ENCODE peak calls at places on chromosomes 16 and 17, in four cellular contexts. Q, G, R and Y are unnamed samples. For H3K4me1, the result is how much of the 10 kb centered on the place peaks cover.

GRCh38 chr16:87956169-87956770 is 5.0 kb downstream of the BANP start:
- DNase-seq in G (peak), Q (no peak), R (no peak), Y (peak)

GRCh38 chr17:50062323-50063243 is 6.7 kb downstream of the ITGA3 start:
- DNase-seq in R (no peak), Q (no peak), G (no peak), Y (peak)

GRCh38 chr16:74052006-74052405 is 244.6 kb upstream of the PSMD7 start:
- DNase-seq in G (no peak), Q (no peak), R (no peak), Y (no peak)

GRCh38 chr17:9202572-9202971 is 181.3 kb downstream of the NTN1 start:
- DNase-seq in G (no peak), Q (no peak), R (no peak), Y (no peak)

GRCh38 chr17:27495460-27495859 is 39.2 kb downstream of the KSR1 start:
- DNase-seq in Q (no peak), R (no peak), G (no peak), Y (no peak)

GRCh38 chr17:3656755-3657587 is 11.4 kb downstream of the TAX1BP3 start:
- DNase-seq in G (no peak), R (no peak), Q (peak), Y (no peak)

GRCh38 chr16:50812046-50812445 is 70.2 kb downstream of the CYLD start:
- DNase-seq in G (no peak), Q (no peak), R (no peak), Y (no peak)

GRCh38 chr17:50856431-50856830 is 9.7 kb downstream of the TOB1 start:
- DNase-seq in Q (no peak), G (no peak), R (no peak), Y (no peak)

GRCh38 chr17:75638893-75639292 is 5.7 kb downstream of the SMIM5 start:
- DNase-seq in Q (no peak), G (no peak), R (no peak), Y (no peak)

GRCh38 chr16:69412287-69412686 is 12.1 kb upstream of the CYB5B start:
- DNase-seq in R (no peak), G (no peak), Q (no peak), Y (peak)

GRCh38 chr16:82082097-82082496 is 47.0 kb downstream of the HSD17B2 start:
- DNase-seq in G (no peak), R (no peak), Q (no peak), Y (no peak)

GRCh38 chr17:59647288-59647687 is 27.6 kb downstream of the CLTC start:
- DNase-seq in G (no peak), R (no peak), Q (no peak), Y (no peak)

GRCh38 chr16:55000595-55000994 is 69.9 kb downstream of the IRX5 start:
- DNase-seq in R (no peak), Q (no peak), G (no peak), Y (no peak)

GRCh38 chr16:23753908-23754593 is 775 bp upstream of the CHP2 start:
- DNase-seq in R (no peak), G (no peak), Q (no peak), Y (no peak)

GRCh38 chr17:56897646-56898424 is 16.0 kb downstream of the TRIM25 start:
- DNase-seq in G (no peak), R (no peak), Q (no peak), Y (no peak)

GRCh38 chr17:56894859-56895455 is 18.9 kb downstream of the TRIM25 start:
- DNase-seq in Q (no peak), R (no peak), G (no peak), Y (no peak)

GRCh38 chr17:56896217-56896967 is 17.5 kb downstream of the TRIM25 start:
- DNase-seq in R (no peak), G (peak), Q (no peak), Y (no peak)

GRCh38 chr17:56898874-56899273 is 15.0 kb downstream of the TRIM25 start:
- DNase-seq in R (no peak), G (no peak), Q (no peak), Y (no peak)

DNA sequence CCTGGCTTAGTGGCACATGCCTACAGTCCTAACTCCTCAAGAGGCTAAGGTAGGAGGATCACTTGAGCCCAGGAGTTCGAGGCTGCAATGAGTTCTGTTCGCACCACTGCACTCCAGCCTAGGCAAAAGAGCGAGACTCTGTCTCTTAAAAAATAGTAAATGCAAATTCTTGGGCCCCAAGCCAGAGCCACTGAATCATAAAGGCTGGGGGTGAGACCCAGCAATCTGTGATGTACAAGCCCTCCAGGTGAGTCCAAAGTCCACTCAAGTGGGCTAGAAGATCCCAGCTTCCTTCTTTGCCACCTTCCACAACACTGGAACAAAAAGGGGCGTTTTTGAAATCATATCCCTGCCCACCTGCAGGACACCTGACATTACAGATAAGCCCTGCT is 16.9 kb downstream of the TRIM25 start:
- DNase-seq in R (no peak), Q (no peak), G (no peak), Y (no peak)
- H3K4me1 ChIP-seq in R (under half), Q (under half), G (under half), Y (under half)

DNA sequence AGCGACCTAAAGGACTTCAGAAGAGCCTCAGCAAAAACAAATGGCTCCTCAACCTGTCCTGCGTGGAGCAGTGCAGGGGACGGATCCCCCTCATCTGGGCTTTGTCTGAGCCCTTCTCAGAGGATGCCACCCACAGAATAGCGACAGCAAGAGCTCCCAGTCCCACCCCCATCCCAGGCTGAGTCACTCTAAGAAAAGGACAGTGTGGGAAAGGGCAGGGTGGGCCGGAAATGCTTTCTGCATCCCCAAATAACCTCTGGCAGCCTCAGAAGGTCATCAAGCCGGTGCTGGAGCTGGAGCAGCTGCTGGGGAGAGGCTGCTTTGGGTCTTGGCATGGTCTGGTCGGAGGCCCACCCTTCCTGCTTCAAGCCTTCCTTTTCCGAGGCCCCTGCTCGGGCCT is 8.9 kb downstream of the SLC12A4 start:
- DNase-seq in Q (no peak), G (no peak), R (no peak), Y (peak)
- H3K56ac ChIP-seq in Q (no peak), G (no peak), R (no peak), Y (peak)

DNA sequence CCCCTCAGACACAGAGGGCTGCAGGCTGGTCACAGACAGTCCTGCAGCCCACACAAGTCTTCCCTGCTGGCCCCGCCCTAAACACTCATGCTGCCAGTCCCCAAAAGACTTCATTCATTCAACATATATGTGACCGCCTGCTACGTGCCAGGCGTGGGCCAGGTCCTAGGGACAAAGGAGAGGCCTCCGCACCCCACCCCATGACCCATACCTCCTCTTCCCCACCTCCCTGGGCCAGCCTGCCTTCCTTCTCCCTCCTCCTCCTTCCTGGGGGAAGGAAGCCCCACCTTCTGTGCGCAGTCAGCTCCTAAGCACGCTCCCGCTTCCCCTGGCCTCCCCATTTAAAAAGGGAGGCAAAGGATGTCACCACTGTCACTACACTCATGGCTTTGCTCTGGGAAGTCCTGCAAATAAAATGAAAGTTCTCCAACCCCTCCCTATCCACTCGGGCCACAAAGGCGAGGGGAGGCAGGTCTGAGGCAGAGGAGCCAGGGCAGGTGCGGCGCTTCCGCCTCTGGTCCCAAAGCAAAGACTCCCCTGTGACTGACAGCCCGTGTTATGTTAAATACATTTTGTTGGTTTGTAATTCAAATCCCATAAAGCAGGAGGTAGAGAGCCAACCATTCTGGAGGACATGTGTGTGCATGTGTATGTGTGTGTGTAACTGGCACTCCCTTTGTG is 9.0 kb downstream of the DNAAF8 start:
- DNase-seq in G (no peak), R (no peak), Q (no peak), Y (no peak)
- H3K4me1 ChIP-seq in G (under half), R (under half), Q (under half), Y (under half)

GRCh38 chr17:82946081-82946480 is 106.3 kb upstream of the ZNF750 start:
- DNase-seq in G (no peak), Q (no peak), R (no peak), Y (no peak)

GRCh38 chr17:82943339-82943738 is 103.5 kb upstream of the ZNF750 start:
- DNase-seq in R (no peak), Q (no peak), G (no peak), Y (no peak)

GRCh38 chr17:82947051-82947991 is 107.5 kb upstream of the ZNF750 start:
- DNase-seq in R (no peak), G (no peak), Q (no peak), Y (no peak)

GRCh38 chr17:82943751-82944150 is 103.9 kb upstream of the ZNF750 start:
- DNase-seq in G (no peak), Q (no peak), R (no peak), Y (no peak)

DNA sequence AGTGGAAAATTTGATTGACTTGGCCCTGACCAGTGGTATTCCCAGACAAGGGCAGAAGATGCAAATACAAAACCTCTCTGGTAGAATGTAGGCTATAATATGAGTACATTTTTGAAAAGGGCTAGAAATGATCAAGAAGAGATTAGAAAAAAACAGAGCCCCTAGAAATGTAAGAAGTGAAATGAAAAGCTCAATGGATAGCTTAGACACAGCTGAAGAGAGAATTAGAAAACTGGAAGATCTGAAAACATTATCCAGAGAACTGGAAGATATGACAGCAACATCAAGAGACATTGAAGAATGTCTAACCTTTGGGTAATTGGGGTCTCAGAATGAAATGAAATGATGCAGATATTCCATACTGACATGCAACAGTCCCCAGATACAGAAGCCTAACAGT is 105.2 kb upstream of the ZNF750 start:
- DNase-seq in G (no peak), Q (no peak), R (no peak), Y (no peak)
- H3K56ac ChIP-seq in G (no peak), Q (no peak), R (no peak), Y (no peak)

GRCh38 chr17:73182616-73183310 is 10.1 kb upstream of the COG1 start:
- DNase-seq in Q (no peak), R (no peak), G (no peak), Y (no peak)
- H3K4me1 ChIP-seq in Q (under half), R (under half), G (under half), Y (under half)

GRCh38 chr17:45032150-45032493 is 19.3 kb downstream of the DCAKD start:
- DNase-seq in Q (no peak), G (no peak), R (no peak), Y (no peak)

GRCh38 chr17:45036696-45037095 is 14.7 kb downstream of the DCAKD start:
- DNase-seq in Q (no peak), G (no peak), R (no peak), Y (no peak)

GRCh38 chr17:45035848-45036247 is 15.6 kb downstream of the DCAKD start:
- DNase-seq in Q (no peak), G (no peak), R (no peak), Y (no peak)

GRCh38 chr17:45031231-45032149 is 19.9 kb downstream of the DCAKD start:
- DNase-seq in Q (no peak), G (no peak), R (no peak), Y (no peak)

GRCh38 chr17:45034599-45034998 is 16.8 kb downstream of the DCAKD start:
- DNase-seq in R (no peak), Q (no peak), G (no peak), Y (no peak)
- H3K56ac ChIP-seq in R (no peak), Q (no peak), G (no peak), Y (no peak)

DNA sequence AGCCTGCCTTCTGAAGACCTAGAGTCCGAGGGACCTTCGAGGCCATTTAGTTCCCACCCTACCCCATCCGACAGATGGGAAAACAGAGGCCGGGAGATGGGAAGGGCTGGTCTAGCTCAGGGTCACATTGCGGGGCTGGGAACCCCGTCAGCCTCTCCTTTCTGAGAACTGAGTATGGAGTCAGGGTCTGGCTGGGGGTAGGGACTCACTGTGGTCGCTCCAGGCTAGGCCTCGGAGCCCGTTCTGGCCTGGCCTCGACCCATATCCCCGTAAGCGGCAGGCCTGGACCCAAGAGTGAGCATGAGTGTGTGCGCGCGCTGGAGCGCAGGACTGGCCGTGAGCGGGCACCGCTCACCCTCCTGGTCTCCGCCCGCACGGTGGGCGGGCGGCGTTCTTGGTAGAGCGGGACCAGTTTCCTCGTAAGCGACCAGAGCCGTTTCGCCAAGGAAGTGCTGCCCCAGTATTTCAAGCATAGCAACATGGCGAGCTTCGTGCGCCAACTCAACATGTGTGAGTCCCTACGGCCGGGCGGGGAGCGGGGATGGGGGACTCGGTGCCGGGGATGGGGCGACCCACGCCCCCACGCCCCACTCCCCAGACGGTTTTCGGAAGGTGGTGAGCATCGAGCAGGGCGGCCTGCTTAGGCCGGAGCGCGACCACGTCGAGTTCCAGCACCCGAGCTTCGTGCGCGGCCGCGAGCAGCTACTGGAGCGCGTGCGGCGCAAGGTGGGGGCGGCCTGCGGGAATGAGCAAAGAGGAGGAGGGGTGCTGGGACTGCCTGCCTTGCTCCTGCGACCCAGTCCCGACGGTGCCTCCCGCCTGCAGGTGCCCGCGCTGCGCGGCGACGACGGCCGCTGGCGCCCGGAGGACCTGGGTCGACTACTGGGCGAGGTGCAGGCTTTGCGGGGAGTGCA is 833 bp downstream of the HSF4 start:
- DNase-seq in R (peak), Q (no peak), G (peak), Y (no peak)
- H3K4me1 ChIP-seq in R (under half), Q (under half), G (under half), Y (under half)

GRCh38 chr17:71260366-71260765 is 860.5 kb upstream of the SOX9 start:
- DNase-seq in G (no peak), Q (no peak), R (no peak), Y (peak)
- H3K56ac ChIP-seq in G (no peak), Q (no peak), R (no peak), Y (no peak)